ENCODE peak calls at places on chromosomes 6 and 20, in seven cellular contexts. K, E, Q, O, D, Z and H are unnamed samples.
A peak's percentile ranks its signal among the peaks of the same experiment; 100 is the strongest.

GRCh38 chr6:28658475-28659249 is 133.0 kb downstream of the GPX5 start:
- DNase-seq in D (peak; percentile 12), K (peak; percentile 36), Q (peak; percentile 56), Z (peak; percentile 35), E (no peak), O (no peak), H (peak; percentile 15)

GRCh38 chr6:34514593-34515472 is 41.3 kb downstream of the SPDEF start:
- DNase-seq in O (peak; percentile 69), D (peak; percentile 57), Z (no peak), Q (peak; percentile 84), K (peak; percentile 71), E (no peak), H (peak; percentile 75)

GRCh38 chr6:151108548-151108947 is 131.2 kb upstream of the AKAP12 start:
- DNase-seq in K (no peak), Q (no peak), O (no peak), E (no peak), Z (no peak), D (no peak), H (peak; percentile 40)

GRCh38 chr20:31607640-31608255 is 2.7 kb downstream of the ID1 start:
- DNase-seq in D (no peak), Z (peak; percentile 54), O (no peak), E (no peak), K (no peak), Q (peak; percentile 65), H (no peak)

GRCh38 chr6:170165501-170166117 is 125.3 kb downstream of the DLL1 start:
- DNase-seq in Z (no peak), D (no peak), Q (no peak), E (no peak), O (no peak), K (no peak), H (no peak)

GRCh38 chr6:43103253-43103876 is 27.3 kb downstream of the PTK7 start:
- DNase-seq in Q (peak; percentile 89), O (no peak), E (no peak), K (peak; percentile 61), D (no peak), Z (no peak), H (no peak)

GRCh38 chr20:22389836-22390542 is 194.4 kb downstream of the FOXA2 start:
- DNase-seq in D (no peak), O (no peak), Z (peak; percentile 53), E (peak; percentile 23), K (peak; percentile 80), Q (peak; percentile 85), H (no peak)

GRCh38 chr6:119147101-119148053 is 68.9 kb upstream of the FAM184A start:
- DNase-seq in E (no peak), D (peak; percentile 98), O (no peak), Q (peak; percentile 66), Z (peak; percentile 89), K (no peak), H (peak; percentile 98)

GRCh38 chr20:19099586-19100555 is 112.6 kb upstream of the SLC24A3 start:
- DNase-seq in Q (no peak), K (no peak), Z (no peak), D (no peak), O (no peak), E (no peak), H (no peak)

GRCh38 chr6:112906737-112907136 is 559.6 kb downstream of the RFPL4B start:
- DNase-seq in Q (no peak), K (no peak), E (no peak), D (peak; percentile 89), O (no peak), Z (no peak), H (peak; percentile 16)

GRCh38 chr6:88177961-88178464 is 11.9 kb upstream of the CNR1 start:
- DNase-seq in E (no peak), D (no peak), K (no peak), Z (peak; percentile 29), Q (peak; percentile 29), O (no peak), H (no peak)

GRCh38 chr6:160421854-160422253 is 73.7 kb downstream of the SLC22A3 start:
- DNase-seq in E (no peak), K (no peak), Q (no peak), O (no peak), Z (no peak), D (no peak), H (no peak)

GRCh38 chr6:29924731-29925130 is 17.6 kb upstream of the HLA-A start:
- DNase-seq in E (no peak), Z (peak; percentile 45), Q (peak; percentile 3), K (no peak), D (no peak), O (no peak), H (no peak)

GRCh38 chr6:97059473-97059872 is 134.9 kb downstream of the KLHL32 start:
- DNase-seq in Q (peak; percentile 22), Z (peak; percentile 56), E (no peak), O (no peak), K (no peak), D (peak; percentile 37), H (peak; percentile 50)

GRCh38 chr6:147826698-147827097 is 318.2 kb downstream of the SAMD5 start:
- DNase-seq in O (no peak), D (no peak), Z (no peak), Q (no peak), E (no peak), K (no peak), H (no peak)

GRCh38 chr6:169847141-169847674 is 95.8 kb downstream of the ERMARD start:
- DNase-seq in D (no peak), E (no peak), Q (no peak), Z (no peak), K (no peak), O (no peak), H (no peak)

GRCh38 chr20:57317789-57318371 is 11.7 kb upstream of the SPO11 start:
- DNase-seq in D (no peak), E (no peak), O (no peak), K (no peak), Q (no peak), Z (no peak), H (no peak)

GRCh38 chr20:21096321-21097043 is 9.7 kb downstream of the LINC00237 start:
- DNase-seq in O (no peak), Z (peak; percentile 52), K (peak; percentile 72), E (no peak), Q (peak; percentile 70), D (peak; percentile 32), H (peak; percentile 52)

GRCh38 chr6:137904822-137905617 is 38.0 kb downstream of the TNFAIP3 start:
- DNase-seq in Z (peak; percentile 8), Q (no peak), E (no peak), K (no peak), D (no peak), O (no peak), H (no peak)

GRCh38 chr6:45608252-45608911 is 230.6 kb upstream of the SUPT3H start:
- DNase-seq in O (no peak), D (peak; percentile 15), K (no peak), Z (peak; percentile 64), Q (peak; percentile 76), E (no peak), H (no peak)

GRCh38 chr20:63061051-63061531 is 54.3 kb upstream of the BHLHE23 start:
- DNase-seq in Z (no peak), D (no peak), K (peak; percentile 23), E (no peak), Q (no peak), O (no peak), H (no peak)

GRCh38 chr20:63083831-63084562 is 77.2 kb upstream of the BHLHE23 start:
- DNase-seq in D (no peak), Q (no peak), K (no peak), O (no peak), Z (no peak), E (no peak), H (no peak)

GRCh38 chr6:125507987-125508655 is 206.4 kb upstream of the HDDC2 start:
- DNase-seq in E (no peak), D (no peak), Q (no peak), O (no peak), Z (no peak), K (no peak), H (peak; percentile 52)
- H3K4me1 ChIP-seq in E (peaks cover 6% of the 10 kb centered on the region), D (no peaks in the 10 kb centered on the region), Q (no peaks in the 10 kb centered on the region), O (no peaks in the 10 kb centered on the region), Z (peaks cover 5% of the 10 kb centered on the region), K (peaks cover 7% of the 10 kb centered on the region), H (peaks cover 3% of the 10 kb centered on the region)

DNA sequence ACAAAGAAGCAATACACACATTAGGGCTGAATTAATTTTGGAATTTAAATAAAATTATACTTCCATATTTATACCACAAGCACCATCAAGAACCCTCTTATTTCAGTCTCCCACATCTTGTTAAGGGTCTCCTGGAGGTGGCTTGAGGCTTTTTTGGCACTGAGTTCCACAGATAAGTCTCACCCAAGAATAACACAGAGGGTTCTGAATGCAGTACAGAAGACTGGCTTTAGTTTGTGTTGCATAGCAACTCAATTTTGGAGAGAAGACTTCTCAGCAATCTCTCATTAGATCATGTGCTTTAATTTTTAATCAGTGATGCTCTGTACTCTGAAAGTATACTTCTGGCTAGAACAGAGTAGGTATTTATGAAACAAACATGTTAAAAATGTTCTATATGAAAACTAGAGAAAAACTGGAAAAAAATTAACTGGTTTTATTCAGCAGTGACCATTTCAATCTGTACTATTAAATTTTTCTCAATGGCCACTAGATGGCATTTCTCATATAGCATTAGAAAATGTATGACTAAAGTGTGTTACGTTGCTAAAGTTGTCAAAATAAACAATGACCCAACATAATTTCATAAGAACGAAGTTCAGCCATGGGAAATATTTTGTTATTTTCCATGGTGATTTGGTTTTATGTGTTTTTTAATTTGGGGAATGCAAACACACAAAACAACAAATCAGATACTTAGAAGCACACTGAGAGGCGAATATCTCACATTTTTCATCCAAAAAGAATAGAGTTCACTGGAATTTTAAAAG is 32.7 kb upstream of the MAP7 start:
- DNase-seq in Z (peak; percentile 81), E (no peak), O (no peak), D (peak; percentile 94), K (no peak), Q (no peak), H (peak; percentile 91)
- H3K4ac ChIP-seq in Z (no peak overlapping the region), E (no peak overlapping the region), O (no peak overlapping the region), D (no peak overlapping the region), K (no peak overlapping the region), Q (no peak overlapping the region), H (no peak overlapping the region)

GRCh38 chr6:10315034-10315433 is 99.8 kb downstream of the TFAP2A start:
- DNase-seq in Z (no peak), D (no peak), Q (peak; percentile 81), K (peak; percentile 87), E (peak; percentile 70), O (no peak), H (no peak)
- H3K4me1 ChIP-seq in Z (peaks cover 28% of the 10 kb centered on the region), D (no peaks in the 10 kb centered on the region), Q (peaks cover 3% of the 10 kb centered on the region), K (no peaks in the 10 kb centered on the region), E (peaks cover 27% of the 10 kb centered on the region), O (peaks cover 11% of the 10 kb centered on the region), H (no peaks in the 10 kb centered on the region)

GRCh38 chr6:159197251-159197650 is 28.1 kb downstream of the FNDC1 start:
- DNase-seq in K (no peak), D (no peak), Z (peak; percentile 5), O (no peak), Q (no peak), E (no peak), H (no peak)

GRCh38 chr6:159190460-159190859 is 21.3 kb downstream of the FNDC1 start:
- DNase-seq in D (no peak), E (no peak), Z (no peak), O (no peak), K (no peak), Q (no peak), H (no peak)

GRCh38 chr6:159196430-159196829 is 27.2 kb downstream of the FNDC1 start:
- DNase-seq in Q (no peak), K (no peak), D (no peak), Z (no peak), E (no peak), O (no peak), H (no peak)

DNA sequence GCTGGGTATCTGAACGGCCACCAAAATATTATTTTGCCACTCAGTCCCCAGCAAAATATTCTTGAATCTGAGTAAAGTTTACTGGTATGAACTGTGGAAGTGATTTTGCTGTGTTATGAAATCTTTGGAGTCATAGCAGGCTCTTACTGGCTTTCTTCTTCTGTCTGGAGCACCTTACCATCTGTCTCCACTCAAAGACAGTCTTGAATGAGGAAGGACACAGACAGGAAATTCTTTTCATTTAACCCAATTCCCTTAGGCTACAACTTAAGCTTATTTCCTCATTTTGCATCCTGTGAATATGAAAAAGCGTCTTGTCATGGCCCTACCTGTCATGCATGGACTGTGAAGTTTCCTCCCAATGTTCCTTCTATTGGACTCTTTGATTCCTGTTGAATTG is 24.7 kb downstream of the FNDC1 start:
- DNase-seq in O (no peak), E (no peak), K (no peak), Q (no peak), Z (peak; percentile 42), D (no peak), H (no peak)
- H3K4ac ChIP-seq in O (no peak overlapping the region), E (no peak overlapping the region), K (no peak overlapping the region), Q (no peak overlapping the region), Z (no peak overlapping the region), D (no peak overlapping the region), H (no peak overlapping the region)